ENCODE peak calls at places on chromosomes 11 and 22, in seven cellular contexts. N, W, F, C, S, H and U are unnamed samples.

GRCh38 chr11:27722117-27722844 is 22.0 kb upstream of the BDNF start:
- DNase-seq in S (no peak), F (no peak), N (no peak), H (no peak), W (no peak), C (no peak), U (no peak)

GRCh38 chr11:123194308-123195181 is 503 bp downstream of the CLMP start:
- DNase-seq in C (no peak), N (no peak), W (peak), S (no peak), F (peak), H (no peak), U (no peak)

GRCh38 chr22:20093437-20093836 is 13.4 kb downstream of the DGCR8 start:
- DNase-seq in H (no peak), W (no peak), C (no peak), F (no peak), S (no peak), N (no peak), U (no peak)

GRCh38 chr11:57779275-57779674 is 17.7 kb downstream of the CTNND1 start:
- DNase-seq in W (peak), F (no peak), N (no peak), S (no peak), C (no peak), H (peak), U (no peak)

GRCh38 chr22:33476716-33477115 is 418.5 kb upstream of the SYN3 start:
- DNase-seq in F (no peak), N (no peak), H (no peak), C (no peak), S (no peak), W (no peak), U (no peak)

GRCh38 chr11:124071622-124071948 is 30.5 kb upstream of the OR10G7 start:
- DNase-seq in S (no peak), N (no peak), C (no peak), H (no peak), W (no peak), F (no peak), U (no peak)

GRCh38 chr11:114057147-114057546 is 2.4 kb upstream of the ZBTB16 start:
- DNase-seq in F (peak), N (no peak), C (no peak), W (no peak), S (no peak), H (no peak), U (no peak)

GRCh38 chr22:20316217-20316843 is 3.5 kb downstream of the DGCR6L start:
- DNase-seq in W (no peak), S (no peak), F (no peak), C (no peak), N (no peak), H (no peak), U (no peak)

GRCh38 chr11:125123947-125124633 is 12.7 kb upstream of the TMEM218 start:
- DNase-seq in W (peak), S (no peak), H (peak), F (peak), N (no peak), C (no peak), U (peak)

GRCh38 chr11:11841605-11842425 is at the start of gene USP47:
- DNase-seq in F (peak), S (peak), H (peak), C (peak), W (peak), N (peak), U (peak)

GRCh38 chr11:130478204-130478701 is 29.8 kb downstream of the ADAMTS15 start:
- DNase-seq in S (no peak), N (no peak), W (peak), F (peak), H (peak), C (no peak), U (no peak)

GRCh38 chr22:46661221-46661851 is 41.1 kb downstream of the GRAMD4 start:
- DNase-seq in F (peak), W (peak), N (no peak), H (peak), C (no peak), S (no peak), U (no peak)

GRCh38 chr11:25734592-25735211 is 597.2 kb upstream of the ANO3 start:
- DNase-seq in N (no peak), W (peak), F (no peak), C (no peak), H (no peak), S (no peak), U (no peak)